ENCODE peak calls at places on chromosomes 5 and 9, in eight cellular contexts. L, S, M, I, V, Z, B and A are unnamed samples. For H3K4me1, the result is how much of the 10 kb centered on the place peaks cover.

GRCh38 chr5:128212206-128212788 is 128.7 kb downstream of the SLC12A2 start:
- DNase-seq in I (no peak), S (no peak), V (no peak), B (no peak), M (no peak), L (no peak), Z (no peak), A (no peak)

GRCh38 chr9:14962193-14962899 is 52.1 kb upstream of the FREM1 start:
- DNase-seq in Z (peak), I (no peak), S (no peak), B (no peak), V (no peak), L (no peak), M (no peak), A (no peak)

GRCh38 chr5:113047733-113048652 is 71.4 kb downstream of the DCP2 start:
- DNase-seq in I (no peak), L (no peak), B (peak), S (no peak), Z (no peak), V (no peak), M (no peak), A (no peak)

GRCh38 chr9:128653941-128654340 is 2.7 kb downstream of the DYNC2I2 start:
- DNase-seq in Z (no peak), L (no peak), M (no peak), I (no peak), V (no peak), B (peak), S (no peak), A (no peak)

GRCh38 chr9:135770771-135771170 is 68.8 kb downstream of the KCNT1 start:
- DNase-seq in S (no peak), L (no peak), B (no peak), Z (no peak), I (no peak), V (no peak), M (no peak), A (no peak)

GRCh38 chr9:18520395-18520794 is 46.4 kb downstream of the ADAMTSL1 start:
- DNase-seq in Z (no peak), M (no peak), V (peak), I (no peak), B (peak), S (no peak), L (no peak), A (no peak)

GRCh38 chr5:75054110-75054930 is 2.0 kb upstream of the GCNT4 start:
- DNase-seq in S (no peak), M (no peak), I (peak), V (peak), Z (no peak), L (peak), B (peak), A (no peak)

GRCh38 chr5:42858709-42859108 is 47.0 kb upstream of the SELENOP start:
- DNase-seq in B (no peak), Z (no peak), V (no peak), L (no peak), M (no peak), S (no peak), I (no peak), A (no peak)

GRCh38 chr5:148336704-148337435 is 1.5 kb downstream of the SPINK9 start:
- DNase-seq in I (no peak), Z (no peak), M (no peak), V (no peak), L (no peak), B (no peak), S (no peak), A (no peak)

GRCh38 chr5:168865973-168866372 is 286.8 kb upstream of the PANK3 start:
- DNase-seq in B (no peak), I (no peak), M (no peak), S (no peak), L (no peak), Z (no peak), V (no peak), A (no peak)

GRCh38 chr9:110742741-110743371 is 74.3 kb downstream of the MUSK start:
- DNase-seq in S (no peak), V (no peak), M (no peak), B (no peak), L (no peak), I (peak), Z (no peak), A (no peak)

GRCh38 chr5:148915224-148915803 is 88.9 kb downstream of the ADRB2 start:
- DNase-seq in I (no peak), Z (no peak), L (no peak), S (no peak), V (no peak), B (no peak), M (no peak), A (no peak)

GRCh38 chr5:125411163-125412050 is 665.0 kb upstream of the ZNF608 start:
- DNase-seq in S (no peak), L (peak), V (peak), B (peak), Z (no peak), I (peak), M (no peak), A (no peak)

GRCh38 chr5:171596391-171596878 is 177.0 kb downstream of the FGF18 start:
- DNase-seq in V (no peak), B (no peak), Z (no peak), L (no peak), I (peak), M (no peak), S (no peak), A (no peak)

GRCh38 chr9:90966475-90967150 is 165.0 kb downstream of the SYK start:
- DNase-seq in L (no peak), B (no peak), I (peak), V (no peak), Z (no peak), M (no peak), S (no peak), A (no peak)

GRCh38 chr5:171521219-171521633 is 101.8 kb downstream of the FGF18 start:
- DNase-seq in L (no peak), I (peak), M (peak), V (no peak), B (peak), Z (no peak), S (peak), A (no peak)

GRCh38 chr9:133729646-133730281 is 8.4 kb downstream of the SARDH start:
- DNase-seq in M (no peak), Z (peak), L (peak), V (peak), S (no peak), I (no peak), B (peak), A (no peak)

GRCh38 chr5:146745937-146746577 is 132.5 kb downstream of the PPP2R2B start:
- DNase-seq in V (no peak), Z (no peak), L (no peak), S (no peak), I (no peak), B (no peak), M (no peak), A (no peak)

GRCh38 chr9:108434502-108434901 is 421.3 kb downstream of the ACTL7B start:
- DNase-seq in L (no peak), S (no peak), B (no peak), M (no peak), V (no peak), Z (no peak), I (peak), A (no peak)

GRCh38 chr9:123368023-123368422 is 12.0 kb downstream of the CRB2 start:
- DNase-seq in B (no peak), L (no peak), M (no peak), I (no peak), Z (no peak), S (no peak), V (no peak), A (no peak)

GRCh38 chr5:74386571-74387334 is 253.8 kb downstream of the ENC1 start:
- DNase-seq in V (no peak), M (no peak), S (no peak), I (peak), L (no peak), Z (no peak), B (no peak), A (no peak)

GRCh38 chr5:93273176-93273575 is 307.8 kb downstream of the NR2F1-AS1 start:
- DNase-seq in Z (no peak), V (no peak), M (no peak), L (no peak), I (peak), S (no peak), B (no peak), A (no peak)

GRCh38 chr5:673837-674629 is 19.1 kb downstream of the TPPP start:
- DNase-seq in B (no peak), I (no peak), Z (peak), V (peak), S (no peak), M (no peak), L (no peak), A (no peak)

GRCh38 chr5:671459-672328 is 21.5 kb downstream of the TPPP start:
- DNase-seq in M (no peak), Z (peak), I (peak), B (peak), V (peak), S (peak), L (peak), A (no peak)

GRCh38 chr5:672329-673139 is 20.6 kb downstream of the TPPP start:
- DNase-seq in I (peak), L (peak), V (peak), S (peak), Z (peak), M (no peak), B (peak), A (no peak)

GRCh38 chr5:674630-675011 is 18.5 kb downstream of the TPPP start:
- DNase-seq in L (peak), V (peak), M (no peak), B (no peak), Z (peak), I (no peak), S (no peak), A (no peak)

GRCh38 chr5:673140-673836 is 19.9 kb downstream of the TPPP start:
- DNase-seq in S (no peak), I (no peak), V (peak), L (no peak), B (no peak), M (no peak), Z (peak), A (no peak)
- H3K4me1 ChIP-seq in S (under half), I (under half), V (half or more), L (under half), B (under half), M (under half), Z (under half), A (under half)

DNA sequence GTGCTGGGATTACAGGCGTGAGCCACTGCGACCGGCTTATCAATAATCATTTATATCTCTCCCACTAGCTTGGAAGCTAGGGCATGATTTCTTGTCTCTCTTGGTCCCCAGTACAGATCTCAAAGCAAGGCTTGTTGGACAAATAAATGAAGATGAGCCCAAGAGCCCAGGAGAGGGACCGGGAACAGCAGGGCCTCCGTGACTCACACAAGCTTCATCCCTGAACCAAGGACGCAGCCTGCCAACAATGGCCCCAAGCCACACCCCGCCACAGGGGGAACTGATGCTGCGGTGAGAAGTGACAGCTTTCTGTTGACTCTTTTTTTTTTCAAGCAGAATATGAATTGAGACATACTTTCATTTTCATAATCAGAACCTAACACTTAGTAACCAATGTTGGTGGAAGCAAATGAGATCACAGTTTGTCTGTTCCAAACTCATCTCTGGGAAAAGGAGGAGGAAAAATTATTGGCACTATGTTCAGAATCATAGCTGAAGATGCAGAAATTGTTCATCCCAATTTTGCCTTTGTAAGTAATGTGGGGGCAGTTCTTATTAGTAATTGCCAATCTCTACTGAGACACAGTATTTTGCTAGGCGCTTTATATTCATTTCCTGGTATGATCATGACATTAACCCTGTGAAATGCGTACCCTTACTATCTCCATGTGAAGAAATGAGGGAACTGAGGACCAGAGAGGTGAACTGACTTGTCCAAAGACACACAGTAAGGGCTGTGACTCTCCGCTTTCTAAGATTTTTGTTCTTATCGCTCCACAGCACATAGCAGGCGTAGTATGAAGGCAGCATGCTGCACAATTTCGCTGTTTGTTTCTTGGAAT is 6.6 kb upstream of the DUSP1 start:
- DNase-seq in Z (peak), I (peak), M (peak), V (peak), L (peak), B (peak), S (peak), A (peak)
- TF ChIP-seq POLR2A in Z (no peak), I (no peak), M (no peak), V (peak), L (no peak), B (no peak), S (no peak), A (no peak)

DNA sequence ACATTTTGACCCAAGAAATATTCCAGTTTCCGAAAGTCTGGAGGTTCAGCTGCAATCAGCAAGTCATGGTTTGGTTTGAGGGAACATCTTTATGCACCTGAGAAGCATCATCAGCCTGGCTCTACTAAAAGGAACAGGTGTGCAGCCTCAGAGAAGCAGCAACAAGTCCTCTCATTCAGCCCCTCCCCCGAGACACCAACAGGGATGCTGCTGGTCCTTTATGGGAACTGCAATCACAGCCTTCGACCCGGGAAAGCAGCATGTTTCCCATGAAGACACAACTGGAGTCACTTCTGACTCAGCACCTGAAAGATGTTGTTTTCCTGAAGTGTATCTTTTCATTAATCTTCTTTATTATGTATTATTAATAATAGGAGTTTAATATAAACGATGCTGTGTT is 15.5 kb upstream of the NREP start:
- DNase-seq in L (no peak), V (no peak), S (peak), B (peak), M (no peak), Z (no peak), I (peak), A (no peak)
- H3K4me1 ChIP-seq in L (under half), V (under half), S (under half), B (under half), M (under half), Z (under half), I (under half), A (under half)

DNA sequence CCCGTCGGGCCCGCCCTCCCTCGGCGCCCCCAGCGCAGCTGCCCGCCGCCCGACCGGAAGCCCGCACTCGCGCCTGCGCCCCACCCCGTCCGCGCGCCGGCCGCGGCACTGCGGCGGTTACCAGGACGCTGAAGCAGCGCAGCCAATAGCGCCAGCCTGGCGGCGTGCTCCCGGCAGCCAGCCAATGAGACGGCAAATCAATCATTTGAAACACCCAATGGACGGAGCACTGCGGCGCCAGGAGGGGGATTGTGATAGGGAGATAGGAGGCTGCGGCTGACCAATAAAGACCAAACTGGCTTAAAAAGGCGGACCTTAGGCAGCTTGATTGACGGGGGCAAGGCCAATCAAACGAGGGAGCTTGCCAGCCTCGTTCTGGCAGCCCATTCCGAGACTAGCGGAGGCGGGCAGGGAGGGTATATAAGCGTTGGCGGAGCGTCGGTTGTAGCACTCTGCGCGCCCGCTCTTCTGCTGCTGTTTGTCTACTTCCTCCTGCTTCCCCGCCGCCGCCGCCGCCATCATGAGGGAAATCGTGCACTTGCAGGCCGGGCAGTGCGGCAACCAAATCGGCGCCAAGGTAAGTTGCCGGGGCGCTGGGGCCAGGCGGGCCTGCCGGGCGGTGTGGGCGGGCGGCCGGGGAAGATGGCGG is at the start of gene TUBB4B:
- DNase-seq in Z (peak), V (peak), M (peak), L (peak), S (peak), I (peak), B (peak), A (peak)
- TF ChIP-seq POLR2A in Z (peak), V (peak), M (no peak), L (peak), S (peak), I (peak), B (peak), A (peak)

GRCh38 chr5:1476181-1476966 is 31.1 kb upstream of the SLC6A3 start:
- DNase-seq in M (no peak), B (no peak), I (no peak), L (no peak), V (peak), Z (peak), S (no peak), A (no peak)

GRCh38 chr5:1474875-1475543 is 29.8 kb upstream of the SLC6A3 start:
- DNase-seq in I (no peak), V (no peak), L (no peak), B (no peak), M (no peak), Z (peak), S (no peak), A (no peak)

GRCh38 chr5:1477341-1477740 is 32.1 kb upstream of the SLC6A3 start:
- DNase-seq in M (no peak), L (peak), Z (no peak), S (no peak), B (peak), V (peak), I (peak), A (peak)

GRCh38 chr5:1478333-1478732 is 33.1 kb upstream of the SLC6A3 start:
- DNase-seq in L (no peak), I (no peak), S (no peak), V (no peak), M (no peak), B (no peak), Z (no peak), A (no peak)

DNA sequence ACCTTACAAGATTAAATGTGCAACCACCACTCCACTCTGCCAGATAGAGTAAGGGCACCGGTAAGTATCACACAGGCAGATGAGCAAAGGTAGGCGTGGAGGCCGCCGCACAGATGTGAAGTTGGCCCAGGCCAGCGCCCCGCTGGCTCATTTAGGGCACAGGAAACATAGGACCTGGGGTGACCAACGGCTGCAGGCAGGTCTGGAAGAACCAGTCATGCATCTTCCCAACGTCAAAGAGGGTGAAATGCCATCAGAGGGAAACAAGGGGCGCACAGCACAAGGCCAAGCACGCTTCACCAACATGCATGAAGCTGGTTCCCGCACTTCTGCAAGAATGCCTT is 31.7 kb upstream of the SLC6A3 start:
- DNase-seq in L (no peak), Z (peak), S (no peak), V (peak), M (no peak), I (no peak), B (no peak), A (no peak)
- H3K4me1 ChIP-seq in L (under half), Z (under half), S (under half), V (under half), M (under half), I (under half), B (under half), A (under half)